ENCODE peak calls at places on chromosomes 4 and X, in nine cellular contexts. G is endothelial cell of umbilical vein, D is ELF-1, R is caudate nucleus, F is neural progenitor cell, P is HCT116, J is fibroblast of the conjunctiva, Q is GM12865, N is mammary epithelial cell. S is an unnamed sample.

GRCh38 chrX:155768036-155768769 is 112.9 kb upstream of the VAMP7 start:
- DNase-seq in R (no peak), G (no peak), F (no peak), Q (no peak), J (no peak), P (no peak), D (peak), N (peak), S (no peak)

GRCh38 chr4:38241541-38241940 is 281.3 kb downstream of the PTTG2 start:
- DNase-seq in J (no peak), D (no peak), R (no peak), F (no peak), P (no peak), N (peak), G (no peak), Q (no peak), S (no peak)

GRCh38 chr4:20273793-20274192 is 22.1 kb downstream of the SLIT2 start:
- DNase-seq in D (no peak), J (no peak), R (no peak), G (no peak), N (no peak), Q (no peak), P (no peak), F (peak), S (no peak)

GRCh38 chr4:152255437-152255836 is 280.5 kb downstream of the FBXW7 start:
- DNase-seq in J (no peak), D (no peak), N (no peak), F (no peak), P (peak), G (peak), Q (peak), R (no peak), S (no peak)

GRCh38 chr4:8283161-8283560 is 13.6 kb downstream of the HTRA3 start:
- DNase-seq in R (no peak), D (no peak), G (no peak), N (no peak), F (no peak), Q (no peak), P (no peak), J (no peak), S (no peak)

GRCh38 chrX:118459494-118459893 is 36.1 kb upstream of the DOCK11 start:
- DNase-seq in Q (peak), D (peak), N (peak), G (peak), J (peak), R (no peak), P (no peak), F (peak), S (peak)

GRCh38 chrX:21225643-21226042 is 148.6 kb upstream of the CNKSR2 start:
- DNase-seq in G (no peak), J (no peak), Q (no peak), N (peak), P (no peak), R (no peak), D (no peak), F (no peak), S (no peak)

GRCh38 chr4:166257891-166258290 is 384.9 kb downstream of the TLL1 start:
- DNase-seq in J (no peak), N (no peak), G (no peak), Q (no peak), R (no peak), D (no peak), P (no peak), F (no peak), S (no peak)

GRCh38 chrX:50103866-50104566 is 96.8 kb downstream of the AKAP4 start:
- DNase-seq in J (no peak), Q (no peak), D (no peak), P (no peak), G (peak), N (no peak), R (no peak), F (no peak), S (no peak)

GRCh38 chr4:95627004-95627403 is 78.2 kb upstream of the UNC5C start:
- DNase-seq in G (no peak), D (no peak), F (no peak), J (no peak), P (no peak), N (peak), R (no peak), Q (no peak), S (no peak)

GRCh38 chrX:41922125-41922521 is 1.2 kb downstream of the CASK start:
- DNase-seq in R (no peak), G (peak), N (peak), F (peak), Q (peak), P (no peak), D (no peak), J (no peak), S (no peak)

GRCh38 chr4:84753318-84753972 is 170.5 kb downstream of the CDS1 start:
- DNase-seq in G (no peak), P (no peak), Q (peak), F (no peak), N (no peak), R (no peak), J (no peak), D (no peak), S (no peak)

GRCh38 chr4:125313497-125313896 is 1.3 kb upstream of the FAT4 start:
- DNase-seq in J (peak), R (no peak), D (peak), G (peak), P (peak), N (peak), F (peak), Q (peak), S (peak)

GRCh38 chr4:87128006-87128705 is 92.3 kb downstream of the KLHL8 start:
- DNase-seq in P (no peak), N (no peak), J (no peak), F (no peak), R (no peak), G (no peak), D (no peak), Q (no peak), S (no peak)

GRCh38 chrX:12975999-12976558 is 1.2 kb downstream of the TMSB4X start:
- DNase-seq in G (no peak), F (peak), N (no peak), R (no peak), P (no peak), J (no peak), D (peak), Q (peak), S (no peak)

GRCh38 chrX:51837451-51837850 is 56.0 kb upstream of the MAGED1 start:
- DNase-seq in N (no peak), G (no peak), F (no peak), J (no peak), R (no peak), P (no peak), Q (no peak), D (no peak), S (no peak)

GRCh38 chrX:112641449-112641848 is 38.3 kb downstream of the LHFPL1 start:
- DNase-seq in N (no peak), G (no peak), J (no peak), F (no peak), Q (peak), D (no peak), R (no peak), P (no peak), S (no peak)

GRCh38 chr4:14810121-14810520 is 192.2 kb upstream of the CPEB2 start:
- DNase-seq in D (no peak), Q (no peak), N (no peak), F (no peak), G (no peak), J (no peak), R (no peak), P (no peak), S (no peak)

GRCh38 chr4:825969-826330 is at the start of gene CPLX1:
- DNase-seq in Q (no peak), D (no peak), R (no peak), J (no peak), F (peak), G (no peak), P (no peak), N (no peak), S (no peak)

GRCh38 chr4:114509340-114509739 is 89.3 kb upstream of the UGT8 start:
- DNase-seq in R (no peak), G (no peak), F (no peak), D (no peak), Q (no peak), J (no peak), N (no peak), P (no peak), S (no peak)

GRCh38 chr4:145722561-145722960 is 42.6 kb downstream of the C4orf51 start:
- DNase-seq in Q (no peak), G (no peak), D (no peak), F (no peak), P (no peak), N (no peak), J (no peak), R (no peak), S (no peak)

GRCh38 chr4:112145820-112146813 is 863 bp downstream of the FAM241A start:
- DNase-seq in P (no peak), Q (peak), J (no peak), G (peak), N (peak), D (peak), R (no peak), F (peak), S (no peak)

GRCh38 chrX:66074920-66075879 is 35.3 kb upstream of the VSIG4 start:
- DNase-seq in P (no peak), G (no peak), F (no peak), N (no peak), D (no peak), Q (peak), R (no peak), J (no peak), S (no peak)

GRCh38 chrX:30865020-30865419 is 24.0 kb downstream of the TAB3 start:
- DNase-seq in R (no peak), Q (peak), F (peak), J (no peak), P (no peak), G (no peak), N (peak), D (peak), S (no peak)

GRCh38 chrX:150361777-150362351 is 1.3 kb upstream of the MAMLD1 start:
- DNase-seq in F (peak), J (no peak), G (no peak), N (peak), D (peak), R (no peak), P (no peak), Q (no peak), S (no peak)

GRCh38 chr4:119536572-119537528 is 91.8 kb downstream of the PDE5A start:
- DNase-seq in D (no peak), N (peak), J (no peak), F (peak), G (peak), Q (no peak), P (no peak), R (no peak), S (peak)

GRCh38 chr4:91114386-91114785 is 987.2 kb downstream of the CCSER1 start:
- DNase-seq in N (no peak), J (no peak), G (no peak), R (no peak), Q (no peak), F (no peak), P (no peak), D (no peak), S (no peak)